ENCODE peak calls at places on chromosomes 5 and 9, in seven cellular contexts. One of them, this sample, is unnamed.
A peak's percentile ranks its signal among the peaks of the same experiment; 100 is the strongest.

GRCh38 chr5:103587185-103587748 is 24.7 kb upstream of the NUDT12 start:
- DNase-seq in stimulated activated CD8-positive, alpha-beta memory T cell treated with anti-CD3 and anti-CD28 coated beads, Interleukin-12 subunit alpha, Interleukin-12 subunit beta, amount 100 ng/mL, for 4 hours: no peak
- DNase-seq in natural killer cell: no peak
- DNase-seq in fibroblast of mammary gland: peak; percentile 32
- DNase-seq in B cell: no peak
- DNase-seq in naive B cell: no peak
- DNase-seq in mucosa of descending colon: no peak
- DNase-seq in this sample: peak; percentile 10

GRCh38 chr5:145752534-145752933 is 82.6 kb downstream of the PRELID2 start:
- DNase-seq in stimulated activated CD8-positive, alpha-beta memory T cell treated with anti-CD3 and anti-CD28 coated beads, Interleukin-12 subunit alpha, Interleukin-12 subunit beta, amount 100 ng/mL, for 4 hours: no peak
- DNase-seq in natural killer cell: no peak
- DNase-seq in fibroblast of mammary gland: peak; percentile 22
- DNase-seq in B cell: no peak
- DNase-seq in naive B cell: no peak
- DNase-seq in mucosa of descending colon: no peak
- DNase-seq in this sample: no peak

GRCh38 chr5:10319202-10319851 is 11.6 kb upstream of the CMBL start:
- DNase-seq in stimulated activated CD8-positive, alpha-beta memory T cell treated with anti-CD3 and anti-CD28 coated beads, Interleukin-12 subunit alpha, Interleukin-12 subunit beta, amount 100 ng/mL, for 4 hours: no peak
- DNase-seq in natural killer cell: no peak
- DNase-seq in fibroblast of mammary gland: peak; percentile 87
- DNase-seq in B cell: no peak
- DNase-seq in naive B cell: no peak
- DNase-seq in mucosa of descending colon: no peak
- DNase-seq in this sample: peak; percentile 66

GRCh38 chr5:179311091-179311470 is 34.2 kb downstream of the ADAMTS2 start:
- DNase-seq in stimulated activated CD8-positive, alpha-beta memory T cell treated with anti-CD3 and anti-CD28 coated beads, Interleukin-12 subunit alpha, Interleukin-12 subunit beta, amount 100 ng/mL, for 4 hours: no peak
- DNase-seq in natural killer cell: no peak
- DNase-seq in fibroblast of mammary gland: no peak
- DNase-seq in B cell: no peak
- DNase-seq in naive B cell: no peak
- DNase-seq in mucosa of descending colon: peak; percentile 16
- DNase-seq in this sample: no peak

GRCh38 chr5:31347558-31347905 is 154.0 kb downstream of the CDH6 start:
- DNase-seq in stimulated activated CD8-positive, alpha-beta memory T cell treated with anti-CD3 and anti-CD28 coated beads, Interleukin-12 subunit alpha, Interleukin-12 subunit beta, amount 100 ng/mL, for 4 hours: no peak
- DNase-seq in natural killer cell: no peak
- DNase-seq in fibroblast of mammary gland: no peak
- DNase-seq in B cell: no peak
- DNase-seq in naive B cell: no peak
- DNase-seq in mucosa of descending colon: no peak
- DNase-seq in this sample: peak; percentile 55

GRCh38 chr9:13033959-13034695 is 245.4 kb downstream of the MPDZ start:
- DNase-seq in stimulated activated CD8-positive, alpha-beta memory T cell treated with anti-CD3 and anti-CD28 coated beads, Interleukin-12 subunit alpha, Interleukin-12 subunit beta, amount 100 ng/mL, for 4 hours: no peak
- DNase-seq in natural killer cell: no peak
- DNase-seq in fibroblast of mammary gland: peak; percentile 66
- DNase-seq in B cell: no peak
- DNase-seq in naive B cell: no peak
- DNase-seq in mucosa of descending colon: peak; percentile 55
- DNase-seq in this sample: peak; percentile 47

GRCh38 chr5:172828911-172829431 is 5.1 kb upstream of the ERGIC1 start:
- DNase-seq in stimulated activated CD8-positive, alpha-beta memory T cell treated with anti-CD3 and anti-CD28 coated beads, Interleukin-12 subunit alpha, Interleukin-12 subunit beta, amount 100 ng/mL, for 4 hours: no peak
- DNase-seq in natural killer cell: no peak
- DNase-seq in fibroblast of mammary gland: peak; percentile 89
- DNase-seq in B cell: no peak
- DNase-seq in naive B cell: no peak
- DNase-seq in mucosa of descending colon: no peak
- DNase-seq in this sample: no peak

GRCh38 chr9:123637596-123637939 is 281.6 kb downstream of the CRB2 start:
- DNase-seq in stimulated activated CD8-positive, alpha-beta memory T cell treated with anti-CD3 and anti-CD28 coated beads, Interleukin-12 subunit alpha, Interleukin-12 subunit beta, amount 100 ng/mL, for 4 hours: no peak
- DNase-seq in natural killer cell: no peak
- DNase-seq in fibroblast of mammary gland: peak; percentile 22
- DNase-seq in B cell: no peak
- DNase-seq in naive B cell: no peak
- DNase-seq in mucosa of descending colon: no peak
- DNase-seq in this sample: peak; percentile 34

GRCh38 chr5:173790177-173790719 is 97.9 kb upstream of the CPEB4 start:
- DNase-seq in stimulated activated CD8-positive, alpha-beta memory T cell treated with anti-CD3 and anti-CD28 coated beads, Interleukin-12 subunit alpha, Interleukin-12 subunit beta, amount 100 ng/mL, for 4 hours: no peak
- DNase-seq in natural killer cell: no peak
- DNase-seq in fibroblast of mammary gland: no peak
- DNase-seq in B cell: no peak
- DNase-seq in naive B cell: no peak
- DNase-seq in mucosa of descending colon: no peak
- DNase-seq in this sample: no peak

GRCh38 chr9:132216861-132217655 is 55.2 kb downstream of the NTNG2 start:
- DNase-seq in stimulated activated CD8-positive, alpha-beta memory T cell treated with anti-CD3 and anti-CD28 coated beads, Interleukin-12 subunit alpha, Interleukin-12 subunit beta, amount 100 ng/mL, for 4 hours: no peak
- DNase-seq in natural killer cell: no peak
- DNase-seq in fibroblast of mammary gland: no peak
- DNase-seq in B cell: no peak
- DNase-seq in naive B cell: no peak
- DNase-seq in mucosa of descending colon: no peak
- DNase-seq in this sample: no peak

GRCh38 chr9:7028591-7028990 is 270.8 kb downstream of the KDM4C start:
- DNase-seq in stimulated activated CD8-positive, alpha-beta memory T cell treated with anti-CD3 and anti-CD28 coated beads, Interleukin-12 subunit alpha, Interleukin-12 subunit beta, amount 100 ng/mL, for 4 hours: no peak
- DNase-seq in natural killer cell: no peak
- DNase-seq in fibroblast of mammary gland: peak; percentile 26
- DNase-seq in B cell: no peak
- DNase-seq in naive B cell: no peak
- DNase-seq in mucosa of descending colon: no peak
- DNase-seq in this sample: peak; percentile 2

GRCh38 chr5:159094745-159095144 is 5.0 kb downstream of the EBF1 start:
- DNase-seq in stimulated activated CD8-positive, alpha-beta memory T cell treated with anti-CD3 and anti-CD28 coated beads, Interleukin-12 subunit alpha, Interleukin-12 subunit beta, amount 100 ng/mL, for 4 hours: no peak
- DNase-seq in natural killer cell: no peak
- DNase-seq in fibroblast of mammary gland: peak; percentile 95
- DNase-seq in B cell: peak; percentile 51
- DNase-seq in naive B cell: peak; percentile 47
- DNase-seq in mucosa of descending colon: no peak
- DNase-seq in this sample: peak; percentile 58

GRCh38 chr9:90642570-90643539 is at the start of gene DIRAS2:
- DNase-seq in stimulated activated CD8-positive, alpha-beta memory T cell treated with anti-CD3 and anti-CD28 coated beads, Interleukin-12 subunit alpha, Interleukin-12 subunit beta, amount 100 ng/mL, for 4 hours: no peak
- DNase-seq in natural killer cell: no peak
- DNase-seq in fibroblast of mammary gland: peak; percentile 44
- DNase-seq in B cell: peak; percentile 19
- DNase-seq in naive B cell: peak; percentile 2
- DNase-seq in mucosa of descending colon: peak; percentile 72
- DNase-seq in this sample: peak; percentile 29

GRCh38 chr9:89801723-89802680 is 197.2 kb downstream of the GADD45G start:
- DNase-seq in stimulated activated CD8-positive, alpha-beta memory T cell treated with anti-CD3 and anti-CD28 coated beads, Interleukin-12 subunit alpha, Interleukin-12 subunit beta, amount 100 ng/mL, for 4 hours: no peak
- DNase-seq in natural killer cell: no peak
- DNase-seq in fibroblast of mammary gland: no peak
- DNase-seq in B cell: no peak
- DNase-seq in naive B cell: no peak
- DNase-seq in mucosa of descending colon: no peak
- DNase-seq in this sample: no peak

GRCh38 chr5:175216991-175217390 is 227.0 kb downstream of the DRD1 start:
- DNase-seq in stimulated activated CD8-positive, alpha-beta memory T cell treated with anti-CD3 and anti-CD28 coated beads, Interleukin-12 subunit alpha, Interleukin-12 subunit beta, amount 100 ng/mL, for 4 hours: no peak
- DNase-seq in natural killer cell: no peak
- DNase-seq in fibroblast of mammary gland: peak; percentile 11
- DNase-seq in B cell: no peak
- DNase-seq in naive B cell: no peak
- DNase-seq in mucosa of descending colon: no peak
- DNase-seq in this sample: no peak

GRCh38 chr9:69174645-69175487 is 789 bp downstream of the TJP2 start:
- DNase-seq in stimulated activated CD8-positive, alpha-beta memory T cell treated with anti-CD3 and anti-CD28 coated beads, Interleukin-12 subunit alpha, Interleukin-12 subunit beta, amount 100 ng/mL, for 4 hours: no peak
- DNase-seq in natural killer cell: no peak
- DNase-seq in fibroblast of mammary gland: peak; percentile 98
- DNase-seq in B cell: peak; percentile 39
- DNase-seq in naive B cell: no peak
- DNase-seq in mucosa of descending colon: no peak
- DNase-seq in this sample: peak; percentile 92

GRCh38 chr5:156327306-156327705 is 342 bp downstream of the SGCD start:
- DNase-seq in stimulated activated CD8-positive, alpha-beta memory T cell treated with anti-CD3 and anti-CD28 coated beads, Interleukin-12 subunit alpha, Interleukin-12 subunit beta, amount 100 ng/mL, for 4 hours: no peak
- DNase-seq in natural killer cell: no peak
- DNase-seq in fibroblast of mammary gland: no peak
- DNase-seq in B cell: no peak
- DNase-seq in naive B cell: no peak
- DNase-seq in mucosa of descending colon: no peak
- DNase-seq in this sample: no peak

GRCh38 chr5:72324186-72324825 is 4.1 kb downstream of the PTCD2 start:
- DNase-seq in stimulated activated CD8-positive, alpha-beta memory T cell treated with anti-CD3 and anti-CD28 coated beads, Interleukin-12 subunit alpha, Interleukin-12 subunit beta, amount 100 ng/mL, for 4 hours: no peak
- DNase-seq in natural killer cell: no peak
- DNase-seq in fibroblast of mammary gland: peak; percentile 31
- DNase-seq in B cell: no peak
- DNase-seq in naive B cell: no peak
- DNase-seq in mucosa of descending colon: no peak
- DNase-seq in this sample: peak; percentile 20

GRCh38 chr5:132237141-132237540 is 9.5 kb upstream of the P4HA2 start:
- DNase-seq in stimulated activated CD8-positive, alpha-beta memory T cell treated with anti-CD3 and anti-CD28 coated beads, Interleukin-12 subunit alpha, Interleukin-12 subunit beta, amount 100 ng/mL, for 4 hours: no peak
- DNase-seq in natural killer cell: no peak
- DNase-seq in fibroblast of mammary gland: no peak
- DNase-seq in B cell: no peak
- DNase-seq in naive B cell: no peak
- DNase-seq in mucosa of descending colon: no peak
- DNase-seq in this sample: peak; percentile 22

GRCh38 chr9:13971910-13972655 is 341.9 kb downstream of the NFIB start:
- DNase-seq in stimulated activated CD8-positive, alpha-beta memory T cell treated with anti-CD3 and anti-CD28 coated beads, Interleukin-12 subunit alpha, Interleukin-12 subunit beta, amount 100 ng/mL, for 4 hours: no peak
- DNase-seq in natural killer cell: no peak
- DNase-seq in fibroblast of mammary gland: no peak
- DNase-seq in B cell: no peak
- DNase-seq in naive B cell: no peak
- DNase-seq in mucosa of descending colon: no peak
- DNase-seq in this sample: no peak

GRCh38 chr9:70412678-70413426 is 1.6 kb downstream of the KLF9 start:
- DNase-seq in stimulated activated CD8-positive, alpha-beta memory T cell treated with anti-CD3 and anti-CD28 coated beads, Interleukin-12 subunit alpha, Interleukin-12 subunit beta, amount 100 ng/mL, for 4 hours: peak; percentile 10
- DNase-seq in natural killer cell: peak; percentile 46
- DNase-seq in fibroblast of mammary gland: peak; percentile 74
- DNase-seq in B cell: no peak
- DNase-seq in naive B cell: peak; percentile 27
- DNase-seq in mucosa of descending colon: peak; percentile 88
- DNase-seq in this sample: peak; percentile 83

GRCh38 chr9:91075279-91075678 is 273.7 kb downstream of the SYK start:
- DNase-seq in stimulated activated CD8-positive, alpha-beta memory T cell treated with anti-CD3 and anti-CD28 coated beads, Interleukin-12 subunit alpha, Interleukin-12 subunit beta, amount 100 ng/mL, for 4 hours: no peak
- DNase-seq in natural killer cell: no peak
- DNase-seq in fibroblast of mammary gland: no peak
- DNase-seq in B cell: no peak
- DNase-seq in naive B cell: no peak
- DNase-seq in mucosa of descending colon: no peak
- DNase-seq in this sample: no peak

GRCh38 chr5:150710165-150710564 is 9.3 kb upstream of the RBM22 start:
- DNase-seq in stimulated activated CD8-positive, alpha-beta memory T cell treated with anti-CD3 and anti-CD28 coated beads, Interleukin-12 subunit alpha, Interleukin-12 subunit beta, amount 100 ng/mL, for 4 hours: no peak
- DNase-seq in natural killer cell: no peak
- DNase-seq in fibroblast of mammary gland: no peak
- DNase-seq in B cell: no peak
- DNase-seq in naive B cell: no peak
- DNase-seq in mucosa of descending colon: no peak
- DNase-seq in this sample: peak; percentile 6

GRCh38 chr5:62461561-62461960 is 49.0 kb downstream of the IPO11 start:
- DNase-seq in stimulated activated CD8-positive, alpha-beta memory T cell treated with anti-CD3 and anti-CD28 coated beads, Interleukin-12 subunit alpha, Interleukin-12 subunit beta, amount 100 ng/mL, for 4 hours: no peak
- DNase-seq in natural killer cell: no peak
- DNase-seq in fibroblast of mammary gland: no peak
- DNase-seq in B cell: no peak
- DNase-seq in naive B cell: no peak
- DNase-seq in mucosa of descending colon: no peak
- DNase-seq in this sample: no peak

GRCh38 chr5:154761062-154761740 is 6.0 kb downstream of the LARP1 start:
- DNase-seq in stimulated activated CD8-positive, alpha-beta memory T cell treated with anti-CD3 and anti-CD28 coated beads, Interleukin-12 subunit alpha, Interleukin-12 subunit beta, amount 100 ng/mL, for 4 hours: no peak
- DNase-seq in natural killer cell: no peak
- DNase-seq in fibroblast of mammary gland: no peak
- DNase-seq in B cell: peak; percentile 61
- DNase-seq in naive B cell: peak; percentile 46
- DNase-seq in mucosa of descending colon: no peak
- DNase-seq in this sample: no peak

GRCh38 chr5:177494356-177495195 is 2.8 kb downstream of the PDLIM7 start:
- DNase-seq in stimulated activated CD8-positive, alpha-beta memory T cell treated with anti-CD3 and anti-CD28 coated beads, Interleukin-12 subunit alpha, Interleukin-12 subunit beta, amount 100 ng/mL, for 4 hours: no peak
- DNase-seq in natural killer cell: no peak
- DNase-seq in fibroblast of mammary gland: peak; percentile 93
- DNase-seq in B cell: peak; percentile 83
- DNase-seq in naive B cell: peak; percentile 66
- DNase-seq in mucosa of descending colon: peak; percentile 65
- DNase-seq in this sample: peak; percentile 83

GRCh38 chr9:69427286-69427685 is 102.3 kb downstream of the ENTREP1 start:
- DNase-seq in stimulated activated CD8-positive, alpha-beta memory T cell treated with anti-CD3 and anti-CD28 coated beads, Interleukin-12 subunit alpha, Interleukin-12 subunit beta, amount 100 ng/mL, for 4 hours: no peak
- DNase-seq in natural killer cell: no peak
- DNase-seq in fibroblast of mammary gland: no peak
- DNase-seq in B cell: no peak
- DNase-seq in naive B cell: no peak
- DNase-seq in mucosa of descending colon: no peak
- DNase-seq in this sample: no peak

GRCh38 chr9:91117959-91118651 is 243.6 kb downstream of the AUH start:
- DNase-seq in stimulated activated CD8-positive, alpha-beta memory T cell treated with anti-CD3 and anti-CD28 coated beads, Interleukin-12 subunit alpha, Interleukin-12 subunit beta, amount 100 ng/mL, for 4 hours: no peak
- DNase-seq in natural killer cell: no peak
- DNase-seq in fibroblast of mammary gland: peak; percentile 88
- DNase-seq in B cell: peak; percentile 42
- DNase-seq in naive B cell: no peak
- DNase-seq in mucosa of descending colon: peak; percentile 91
- DNase-seq in this sample: peak; percentile 92

GRCh38 chr5:145855842-145856267 is 17.0 kb downstream of the GRXCR2 start:
- DNase-seq in stimulated activated CD8-positive, alpha-beta memory T cell treated with anti-CD3 and anti-CD28 coated beads, Interleukin-12 subunit alpha, Interleukin-12 subunit beta, amount 100 ng/mL, for 4 hours: no peak
- DNase-seq in natural killer cell: no peak
- DNase-seq in fibroblast of mammary gland: no peak
- DNase-seq in B cell: no peak
- DNase-seq in naive B cell: no peak
- DNase-seq in mucosa of descending colon: no peak
- DNase-seq in this sample: no peak

GRCh38 chr5:177133119-177133844 is at the start of gene NSD1:
- DNase-seq in stimulated activated CD8-positive, alpha-beta memory T cell treated with anti-CD3 and anti-CD28 coated beads, Interleukin-12 subunit alpha, Interleukin-12 subunit beta, amount 100 ng/mL, for 4 hours: peak; percentile 86
- DNase-seq in natural killer cell: peak; percentile 91
- DNase-seq in fibroblast of mammary gland: peak; percentile 76
- DNase-seq in B cell: peak; percentile 99
- DNase-seq in naive B cell: peak; percentile 90
- DNase-seq in mucosa of descending colon: peak; percentile 92
- DNase-seq in this sample: peak; percentile 70

GRCh38 chr9:18208166-18209059 is 265.5 kb upstream of the ADAMTSL1 start:
- DNase-seq in stimulated activated CD8-positive, alpha-beta memory T cell treated with anti-CD3 and anti-CD28 coated beads, Interleukin-12 subunit alpha, Interleukin-12 subunit beta, amount 100 ng/mL, for 4 hours: no peak
- DNase-seq in natural killer cell: no peak
- DNase-seq in fibroblast of mammary gland: peak; percentile 41
- DNase-seq in B cell: no peak
- DNase-seq in naive B cell: no peak
- DNase-seq in mucosa of descending colon: peak; percentile 70
- DNase-seq in this sample: peak; percentile 21

GRCh38 chr9:101311759-101312420 is 72.9 kb downstream of the BAAT start:
- DNase-seq in stimulated activated CD8-positive, alpha-beta memory T cell treated with anti-CD3 and anti-CD28 coated beads, Interleukin-12 subunit alpha, Interleukin-12 subunit beta, amount 100 ng/mL, for 4 hours: no peak
- DNase-seq in natural killer cell: no peak
- DNase-seq in fibroblast of mammary gland: peak; percentile 85
- DNase-seq in B cell: peak; percentile 33
- DNase-seq in naive B cell: peak; percentile 32
- DNase-seq in mucosa of descending colon: no peak
- DNase-seq in this sample: peak; percentile 71

GRCh38 chr5:891837-892389 is 688 bp downstream of the BRD9 start:
- DNase-seq in stimulated activated CD8-positive, alpha-beta memory T cell treated with anti-CD3 and anti-CD28 coated beads, Interleukin-12 subunit alpha, Interleukin-12 subunit beta, amount 100 ng/mL, for 4 hours: no peak
- DNase-seq in natural killer cell: no peak
- DNase-seq in fibroblast of mammary gland: peak; percentile 8
- DNase-seq in B cell: no peak
- DNase-seq in naive B cell: no peak
- DNase-seq in mucosa of descending colon: peak; percentile 56
- DNase-seq in this sample: peak; percentile 16

GRCh38 chr9:125631391-125632085 is 75.5 kb downstream of the MAPKAP1 start:
- DNase-seq in stimulated activated CD8-positive, alpha-beta memory T cell treated with anti-CD3 and anti-CD28 coated beads, Interleukin-12 subunit alpha, Interleukin-12 subunit beta, amount 100 ng/mL, for 4 hours: no peak
- DNase-seq in natural killer cell: no peak
- DNase-seq in fibroblast of mammary gland: peak; percentile 68
- DNase-seq in B cell: peak; percentile 56
- DNase-seq in naive B cell: peak; percentile 24
- DNase-seq in mucosa of descending colon: no peak
- DNase-seq in this sample: peak; percentile 41

GRCh38 chr5:127562252-127562651 is 44.8 kb downstream of the PRRC1 start:
- DNase-seq in stimulated activated CD8-positive, alpha-beta memory T cell treated with anti-CD3 and anti-CD28 coated beads, Interleukin-12 subunit alpha, Interleukin-12 subunit beta, amount 100 ng/mL, for 4 hours: no peak
- DNase-seq in natural killer cell: no peak
- DNase-seq in fibroblast of mammary gland: peak; percentile 41
- DNase-seq in B cell: no peak
- DNase-seq in naive B cell: no peak
- DNase-seq in mucosa of descending colon: no peak
- DNase-seq in this sample: peak; percentile 15

GRCh38 chr5:107652839-107653607 is 17.7 kb downstream of the EFNA5 start:
- DNase-seq in stimulated activated CD8-positive, alpha-beta memory T cell treated with anti-CD3 and anti-CD28 coated beads, Interleukin-12 subunit alpha, Interleukin-12 subunit beta, amount 100 ng/mL, for 4 hours: no peak
- DNase-seq in natural killer cell: no peak
- DNase-seq in fibroblast of mammary gland: no peak
- DNase-seq in B cell: no peak
- DNase-seq in naive B cell: no peak
- DNase-seq in mucosa of descending colon: no peak
- DNase-seq in this sample: peak; percentile 18

GRCh38 chr5:53469946-53470687 is 10.3 kb upstream of the FST start:
- DNase-seq in stimulated activated CD8-positive, alpha-beta memory T cell treated with anti-CD3 and anti-CD28 coated beads, Interleukin-12 subunit alpha, Interleukin-12 subunit beta, amount 100 ng/mL, for 4 hours: no peak
- DNase-seq in natural killer cell: no peak
- DNase-seq in fibroblast of mammary gland: no peak
- DNase-seq in B cell: no peak
- DNase-seq in naive B cell: no peak
- DNase-seq in mucosa of descending colon: no peak
- DNase-seq in this sample: no peak